ENCODE peak calls at places on chromosomes 7 and 10, in five cellular contexts. O is CD4-positive, alpha-beta memory T cell; P is thoracic aorta; B is upper lobe of right lung; Z is RWPE2. I is an unnamed sample.

GRCh38 chr7:17460001-17460400 is 161.5 kb downstream of the AHR start:
- DNase-seq in B (no peak), P (no peak), O (no peak), Z (no peak), I (no peak)

GRCh38 chr10:72272689-72273409 is 875 bp upstream of the DDIT4 start:
- DNase-seq in O (no peak), B (peak; percentile 93), Z (peak; percentile 91), P (peak; percentile 64), I (peak; percentile 92)

GRCh38 chr7:158821173-158822021 is 7.9 kb downstream of the ESYT2 start:
- DNase-seq in P (no peak), O (no peak), Z (no peak), B (no peak), I (no peak)

GRCh38 chr10:121900443-121901174 is 27.2 kb downstream of the ATE1 start:
- DNase-seq in O (peak; percentile 20), Z (no peak), B (no peak), P (no peak), I (no peak)

GRCh38 chr7:156368459-156368858 is 272.1 kb upstream of the RNF32 start:
- DNase-seq in B (no peak), P (no peak), O (no peak), Z (no peak), I (no peak)

GRCh38 chr7:25308246-25308645 is 80.0 kb upstream of the NPVF start:
- DNase-seq in B (no peak), O (no peak), P (no peak), Z (no peak), I (no peak)

GRCh38 chr7:19982841-19983835 is 209.7 kb upstream of the TMEM196 start:
- DNase-seq in O (no peak), Z (no peak), P (no peak), B (no peak), I (no peak)

GRCh38 chr10:70376436-70377378 is 5.7 kb downstream of the LRRC20 start:
- DNase-seq in B (no peak), P (no peak), Z (peak; percentile 71), O (no peak), I (no peak)

GRCh38 chr7:35802649-35803048 is 1.8 kb downstream of the SEPTIN7 start:
- DNase-seq in O (peak; percentile 10), P (no peak), Z (no peak), B (no peak), I (no peak)

GRCh38 chr7:8785081-8785480 is 351.7 kb downstream of the NXPH1 start:
- DNase-seq in P (no peak), B (no peak), Z (no peak), O (no peak), I (no peak)

GRCh38 chr10:66629976-66630375 is 295.9 kb upstream of the LRRTM3 start:
- DNase-seq in P (no peak), B (no peak), Z (no peak), O (no peak), I (no peak)

GRCh38 chr7:13979671-13980438 is 9.6 kb downstream of the ETV1 start:
- DNase-seq in B (no peak), O (no peak), Z (no peak), P (no peak), I (no peak)

GRCh38 chr7:132434041-132434440 is 142.2 kb downstream of the PLXNA4 start:
- DNase-seq in B (no peak), Z (no peak), O (no peak), P (no peak), I (no peak)

GRCh38 chr7:8290645-8291308 is 28.8 kb upstream of the ICA1 start:
- DNase-seq in O (no peak), P (no peak), B (no peak), Z (no peak), I (no peak)

GRCh38 chr7:41870505-41871138 is 167.7 kb upstream of the INHBA start:
- DNase-seq in B (no peak), P (no peak), Z (no peak), O (no peak), I (no peak)

GRCh38 chr10:24446739-24447138 is 237.8 kb downstream of the KIAA1217 start:
- DNase-seq in P (no peak), B (no peak), O (no peak), Z (no peak), I (no peak)

GRCh38 chr10:48938990-48939536 is 577 bp downstream of the LRRC18 start:
- DNase-seq in B (no peak), P (no peak), Z (no peak), O (no peak), I (no peak)

GRCh38 chr10:21340341-21340740 is 185.1 kb downstream of the SKIDA1 start:
- DNase-seq in Z (no peak), O (no peak), P (no peak), B (peak; percentile 23), I (no peak)

GRCh38 chr7:158973440-158973839 is 117.1 kb downstream of the DYNC2I1 start:
- DNase-seq in O (peak; percentile 19), P (no peak), Z (peak; percentile 53), B (no peak), I (peak; percentile 45)

GRCh38 chr10:77939561-77940001 is 13.0 kb upstream of the DLG5 start:
- DNase-seq in P (no peak), Z (no peak), O (no peak), B (no peak), I (peak; percentile 30)

GRCh38 chr10:110307805-110308204 is 3.1 kb upstream of the SMNDC1 start:
- DNase-seq in Z (no peak), O (no peak), B (no peak), P (no peak), I (no peak)

GRCh38 chr10:117536862-117537435 is 5.6 kb upstream of the EMX2 start:
- DNase-seq in B (no peak), P (no peak), O (no peak), Z (no peak), I (no peak)

GRCh38 chr10:123160311-123160980 is 6.2 kb downstream of the BUB3 start:
- DNase-seq in O (peak; percentile 69), Z (no peak), P (no peak), B (no peak), I (no peak)

GRCh38 chr10:22821501-22821900 is 106.4 kb upstream of the ARMC3 start:
- DNase-seq in P (no peak), B (no peak), Z (no peak), O (no peak), I (no peak)

GRCh38 chr10:69696073-69696731 is 66.2 kb downstream of the FAM241B start:
- DNase-seq in B (no peak), P (no peak), O (no peak), Z (no peak), I (peak; percentile 26)

GRCh38 chr10:116961305-116962251 is 43.4 kb downstream of the SHTN1 start:
- DNase-seq in P (no peak), Z (no peak), B (no peak), O (no peak), I (no peak)

GRCh38 chr7:12803542-12803941 is 116.1 kb downstream of the ARL4A start:
- DNase-seq in O (no peak), P (no peak), B (no peak), Z (no peak), I (no peak)

GRCh38 chr10:124728830-124729661 is 15.1 kb downstream of the FAM53B start:
- DNase-seq in O (no peak), Z (no peak), B (peak; percentile 62), P (no peak), I (no peak)

GRCh38 chr10:88110822-88111221 is 247.4 kb downstream of the PTEN start:
- DNase-seq in Z (no peak), B (no peak), P (no peak), O (no peak), I (no peak)

GRCh38 chr7:82677064-82677463 is 233.5 kb upstream of the CACNA2D1 start:
- DNase-seq in B (no peak), Z (no peak), O (no peak), P (no peak), I (no peak)

GRCh38 chr7:94562525-94562924 is 52.9 kb downstream of the CASD1 start:
- DNase-seq in O (no peak), Z (no peak), B (no peak), P (no peak), I (no peak)

GRCh38 chr10:86979296-86979818 is 11.1 kb downstream of the ADIRF start:
- DNase-seq in B (no peak), Z (no peak), P (no peak), O (no peak), I (no peak)

DNA sequence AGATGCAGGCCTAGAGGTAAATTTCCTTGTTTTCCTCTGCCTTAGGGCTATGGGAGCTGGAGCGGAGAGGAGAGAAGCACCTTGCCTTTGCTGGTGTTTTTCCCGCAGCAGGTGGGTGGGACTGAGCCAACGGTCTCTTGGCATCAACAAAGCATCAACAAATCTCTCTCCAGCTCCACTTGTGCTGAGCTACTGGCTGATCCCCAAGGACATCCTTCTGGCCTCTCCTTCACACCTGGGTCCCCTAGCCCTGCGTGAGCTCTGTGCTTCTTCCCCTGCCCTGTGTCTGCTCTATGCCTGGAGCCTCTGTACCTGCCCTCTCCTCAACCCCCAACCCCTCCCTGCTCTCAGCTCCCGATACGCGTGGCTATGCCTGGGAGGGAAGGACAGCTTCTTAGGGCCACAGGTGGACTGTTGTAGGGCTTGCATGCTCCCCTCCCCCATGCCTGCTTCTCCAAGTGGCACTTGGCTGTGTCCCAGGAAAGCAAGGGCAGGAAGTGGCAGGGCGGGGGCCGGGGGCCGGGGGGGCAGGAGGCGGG is 3.2 kb upstream of the CLDN4 start:
- DNase-seq in O (no peak), Z (no peak), P (no peak), B (peak; percentile 89), I (no peak)
- H3K27ac ChIP-seq in O (no peak overlapping the region), Z (peak overlapping the region; percentile 65), P (no peak overlapping the region), B (peak overlapping the region; percentile 76), I (peak overlapping the region; percentile 8)

DNA sequence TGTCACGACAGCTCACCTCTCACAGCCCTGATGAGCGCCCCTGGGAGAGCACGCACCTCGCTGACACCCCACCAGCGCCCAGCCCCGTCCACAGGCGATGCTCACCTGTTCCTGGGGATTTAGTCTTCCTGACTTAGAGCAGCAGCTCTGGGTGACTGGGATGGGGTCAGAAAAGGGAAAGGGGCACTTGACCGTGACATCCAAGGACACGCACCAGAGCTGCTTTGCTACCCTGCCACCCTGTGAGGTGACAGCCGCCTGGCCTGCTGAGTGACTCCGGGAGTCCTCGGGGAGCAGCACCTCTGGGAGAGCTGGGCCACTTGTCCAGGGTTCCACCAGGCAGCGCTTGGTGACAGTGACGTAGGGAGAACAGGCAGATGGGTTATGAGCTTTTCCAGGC is 148.2 kb downstream of the PRKAG2 start:
- DNase-seq in O (no peak), Z (no peak), P (no peak), B (no peak), I (no peak)
- H3K4me1 ChIP-seq in O (no peaks in the 10 kb centered on the region), Z (peaks cover 16% of the 10 kb centered on the region), P (peaks cover 16% of the 10 kb centered on the region), B (peaks cover 11% of the 10 kb centered on the region), I (peaks cover 97% of the 10 kb centered on the region)

GRCh38 chr7:120738816-120739215 is 119.1 kb downstream of the TSPAN12 start:
- DNase-seq in O (no peak), Z (no peak), P (no peak), B (no peak), I (no peak)
- H3K27ac ChIP-seq in O (no peak overlapping the region), Z (no peak overlapping the region), P (no peak overlapping the region), B (no peak overlapping the region), I (no peak overlapping the region)

DNA sequence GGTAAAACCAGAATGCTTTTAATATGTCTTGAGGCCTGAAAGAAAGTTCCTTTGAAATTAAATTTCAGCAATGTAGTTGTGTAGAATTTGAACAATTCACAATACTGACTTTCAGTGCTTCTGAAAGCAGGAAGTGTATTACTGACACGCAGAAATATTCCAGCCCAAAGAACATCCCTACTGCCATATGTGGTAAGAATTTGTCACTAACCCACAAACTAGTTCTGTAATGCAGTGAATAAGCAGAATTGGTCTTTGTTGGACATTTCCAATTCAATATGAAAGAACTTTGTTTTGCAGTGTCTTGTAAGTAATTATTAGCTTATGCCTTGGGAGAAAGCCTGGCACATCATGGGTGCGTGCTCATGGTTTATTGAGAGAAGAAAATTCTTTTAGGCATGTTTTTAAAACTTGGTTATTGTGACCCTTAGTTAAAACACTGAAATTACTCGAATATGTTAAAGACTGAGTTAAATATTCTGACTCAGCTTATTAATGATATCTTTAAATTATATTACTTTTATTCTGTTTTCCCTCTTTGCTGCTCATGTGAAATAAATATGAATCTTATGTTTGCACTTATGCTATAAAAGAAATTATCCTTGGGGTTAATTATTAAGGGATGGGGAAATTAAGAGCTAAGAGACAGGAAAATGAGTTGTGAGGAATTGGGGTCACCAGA is 33.4 kb downstream of the PTPN12 start:
- DNase-seq in O (no peak), P (no peak), B (no peak), Z (no peak), I (no peak)
- H3K4me1 ChIP-seq in O (no peaks in the 10 kb centered on the region), P (peaks cover 24% of the 10 kb centered on the region), B (peaks cover 40% of the 10 kb centered on the region), Z (peaks cover 24% of the 10 kb centered on the region), I (peaks cover 62% of the 10 kb centered on the region)